ENCODE peak calls at places on chromosomes 5 and 9, in four cellular contexts. U is small intestine; S is uterus; N is effector memory CD4-positive, alpha-beta T cell. G is an unnamed sample.

GRCh38 chr9:138067594-138068367 is 190.2 kb downstream of the CACNA1B start:
- DNase-seq in N (no peak), U (no peak), S (no peak), G (no peak)

GRCh38 chr5:5351288-5352089 is 71.0 kb upstream of the ICE1 start:
- DNase-seq in N (no peak), U (no peak), S (no peak), G (no peak)

GRCh38 chr5:61966558-61966957 is 339.4 kb upstream of the KIF2A start:
- DNase-seq in S (no peak), U (peak; percentile 25), N (no peak), G (no peak)

GRCh38 chr5:37086466-37087178 is 162.6 kb downstream of the CPLANE1 start:
- DNase-seq in U (peak; percentile 85), N (no peak), S (no peak), G (no peak)

GRCh38 chr5:151037561-151038291 is 17.3 kb downstream of the GPX3 start:
- DNase-seq in U (no peak), S (peak; percentile 71), N (no peak), G (no peak)

GRCh38 chr9:76403352-76403751 is 9.1 kb upstream of the RFK start:
- DNase-seq in N (no peak), S (no peak), U (peak; percentile 82), G (no peak)

GRCh38 chr5:10661401-10661800 is 97.5 kb downstream of the ANKRD33B start:
- DNase-seq in S (no peak), N (no peak), U (no peak), G (no peak)

GRCh38 chr9:82346040-82346439 is 357.5 kb downstream of the SPATA31D1 start:
- DNase-seq in U (no peak), N (no peak), S (no peak), G (no peak)

GRCh38 chr5:151811593-151812321 is 40.0 kb downstream of the G3BP1 start:
- DNase-seq in N (no peak), S (peak; percentile 36), U (no peak), G (no peak)

GRCh38 chr5:26847041-26847736 is 191.2 kb downstream of the CDH9 start:
- DNase-seq in S (no peak), N (no peak), U (no peak), G (no peak)

GRCh38 chr5:113214026-113214425 is 220.8 kb downstream of the TSSK1B start:
- DNase-seq in U (no peak), N (no peak), S (no peak), G (no peak)

GRCh38 chr9:7174301-7174700 is 416.5 kb downstream of the KDM4C start:
- DNase-seq in N (no peak), U (no peak), S (no peak), G (no peak)

GRCh38 chr5:138212828-138213160 is 329 bp downstream of the CDC23 start:
- DNase-seq in U (no peak), N (no peak), S (no peak), G (no peak)

GRCh38 chr5:115850771-115851416 is 9.2 kb downstream of the AP3S1 start:
- DNase-seq in U (no peak), S (no peak), N (no peak), G (no peak)

GRCh38 chr9:73172811-73173210 is 21.1 kb downstream of the ANXA1 start:
- DNase-seq in U (peak; percentile 65), N (no peak), S (no peak), G (no peak)

GRCh38 chr9:127384016-127384730 is 12.8 kb upstream of the SLC2A8 start:
- DNase-seq in U (no peak), N (no peak), S (peak; percentile 7), G (no peak)

GRCh38 chr9:4762889-4763521 is 22.0 kb upstream of the AK3 start:
- DNase-seq in N (no peak), S (peak; percentile 43), U (peak; percentile 59), G (peak; percentile 63)

GRCh38 chr9:121819511-121820231 is 168.2 kb downstream of the DAB2IP start:
- DNase-seq in U (peak; percentile 20), S (no peak), N (no peak), G (no peak)

GRCh38 chr5:32538031-32538547 is 47.3 kb upstream of the SUB1 start:
- DNase-seq in N (peak; percentile 20), U (no peak), S (no peak), G (no peak)

GRCh38 chr5:92810036-92810435 is 771.0 kb downstream of the NR2F1-AS1 start:
- DNase-seq in U (no peak), N (no peak), S (no peak), G (no peak)

GRCh38 chr9:27151693-27152397 is 42.8 kb downstream of the TEK start:
- DNase-seq in N (no peak), S (no peak), U (no peak), G (no peak)

GRCh38 chr9:98642661-98643312 is 65.9 kb downstream of the GABBR2 start:
- DNase-seq in N (no peak), U (no peak), S (no peak), G (no peak)

GRCh38 chr5:20305463-20305862 is 317.5 kb upstream of the CDH18 start:
- DNase-seq in U (no peak), S (no peak), N (no peak), G (no peak)

GRCh38 chr5:133820516-133820915 is 147.9 kb downstream of the C5orf15 start:
- DNase-seq in N (no peak), S (no peak), U (no peak), G (no peak)

GRCh38 chr9:36144322-36145206 is 8.0 kb downstream of the GLIPR2 start:
- DNase-seq in U (no peak), S (no peak), N (no peak), G (no peak)
- H3K27ac ChIP-seq in U (peak overlapping the region; percentile 15), S (peak overlapping the region; percentile 91), N (peak overlapping the region; percentile 71), G (no peak overlapping the region)

GRCh38 chr5:39197556-39197955 is 21.8 kb downstream of the FYB1 start:
- DNase-seq in N (peak; percentile 57), U (no peak), S (no peak), G (no peak)

GRCh38 chr5:39201160-39201794 is 18.1 kb downstream of the FYB1 start:
- DNase-seq in N (no peak), S (no peak), U (no peak), G (no peak)

GRCh38 chr5:39200081-39200480 is 19.3 kb downstream of the FYB1 start:
- DNase-seq in S (no peak), N (no peak), U (no peak), G (no peak)

GRCh38 chr5:39198080-39198479 is 21.3 kb downstream of the FYB1 start:
- DNase-seq in U (peak; percentile 72), N (no peak), S (no peak), G (no peak)

GRCh38 chr5:39199335-39199734 is 20.0 kb downstream of the FYB1 start:
- DNase-seq in S (no peak), U (no peak), N (no peak), G (no peak)
- H3K4me3 ChIP-seq in S (no peak overlapping the region), U (no peak overlapping the region), N (peak overlapping the region; percentile 58), G (no peak overlapping the region)

GRCh38 chr9:96164268-96164683 is 137.7 kb downstream of the HSD17B3 start:
- DNase-seq in U (no peak), S (no peak), N (no peak), G (no peak)

GRCh38 chr9:96160866-96161265 is 141.1 kb downstream of the HSD17B3 start:
- DNase-seq in N (no peak), S (no peak), U (no peak), G (no peak)

GRCh38 chr9:96161819-96162218 is 140.2 kb downstream of the HSD17B3 start:
- DNase-seq in S (no peak), U (no peak), N (no peak), G (no peak)

GRCh38 chr9:96163141-96163540 is 138.8 kb downstream of the HSD17B3 start:
- DNase-seq in N (no peak), U (no peak), S (no peak), G (no peak)

GRCh38 chr9:96163712-96164111 is 138.3 kb downstream of the HSD17B3 start:
- DNase-seq in S (no peak), N (no peak), U (no peak), G (no peak)
- H3K27ac ChIP-seq in S (no peak overlapping the region), N (no peak overlapping the region), U (no peak overlapping the region), G (no peak overlapping the region)

GRCh38 chr5:160991205-160991604 is 139.2 kb upstream of the ATP10B start:
- DNase-seq in N (no peak), S (no peak), U (no peak), G (no peak)
- H3K4me3 ChIP-seq in N (no peak overlapping the region), S (no peak overlapping the region), U (no peak overlapping the region), G (no peak overlapping the region)

GRCh38 chr5:166073921-166074838 is 2217.3 kb upstream of the WWC1 start:
- DNase-seq in N (no peak), S (no peak), U (no peak), G (no peak)
- H3K27ac ChIP-seq in N (no peak overlapping the region), S (no peak overlapping the region), U (no peak overlapping the region), G (no peak overlapping the region)

DNA sequence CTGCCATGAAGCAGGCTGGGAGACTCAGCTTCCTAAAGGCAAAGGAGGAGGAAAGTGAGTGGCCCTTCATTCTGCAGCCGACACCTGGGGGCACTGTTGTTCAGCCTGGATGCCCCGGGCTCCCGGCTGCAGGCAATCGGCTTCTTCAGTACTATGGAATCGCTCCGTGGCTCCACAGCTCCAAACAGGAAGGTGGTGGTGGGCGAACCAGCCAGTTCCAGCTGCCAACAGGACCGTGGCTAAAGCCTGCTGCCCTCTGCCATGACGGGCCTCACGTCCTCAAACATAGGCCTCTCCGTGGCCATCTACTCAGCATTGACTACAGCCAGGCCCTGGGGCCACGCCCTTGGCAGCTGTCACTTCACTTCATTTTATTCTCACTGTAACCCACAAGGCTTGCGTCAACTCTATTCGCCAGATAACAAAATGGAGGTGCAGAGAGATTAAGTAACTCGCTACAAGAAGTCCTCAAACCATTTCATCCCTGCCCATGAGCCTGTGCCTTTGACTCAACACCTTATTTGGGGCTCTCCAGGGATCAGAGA is 38.1 kb downstream of the PAX5 start:
- DNase-seq in N (peak; percentile 30), S (no peak), U (peak; percentile 67), G (no peak)
- H3K4me3 ChIP-seq in N (no peak overlapping the region), S (no peak overlapping the region), U (no peak overlapping the region), G (no peak overlapping the region)

DNA sequence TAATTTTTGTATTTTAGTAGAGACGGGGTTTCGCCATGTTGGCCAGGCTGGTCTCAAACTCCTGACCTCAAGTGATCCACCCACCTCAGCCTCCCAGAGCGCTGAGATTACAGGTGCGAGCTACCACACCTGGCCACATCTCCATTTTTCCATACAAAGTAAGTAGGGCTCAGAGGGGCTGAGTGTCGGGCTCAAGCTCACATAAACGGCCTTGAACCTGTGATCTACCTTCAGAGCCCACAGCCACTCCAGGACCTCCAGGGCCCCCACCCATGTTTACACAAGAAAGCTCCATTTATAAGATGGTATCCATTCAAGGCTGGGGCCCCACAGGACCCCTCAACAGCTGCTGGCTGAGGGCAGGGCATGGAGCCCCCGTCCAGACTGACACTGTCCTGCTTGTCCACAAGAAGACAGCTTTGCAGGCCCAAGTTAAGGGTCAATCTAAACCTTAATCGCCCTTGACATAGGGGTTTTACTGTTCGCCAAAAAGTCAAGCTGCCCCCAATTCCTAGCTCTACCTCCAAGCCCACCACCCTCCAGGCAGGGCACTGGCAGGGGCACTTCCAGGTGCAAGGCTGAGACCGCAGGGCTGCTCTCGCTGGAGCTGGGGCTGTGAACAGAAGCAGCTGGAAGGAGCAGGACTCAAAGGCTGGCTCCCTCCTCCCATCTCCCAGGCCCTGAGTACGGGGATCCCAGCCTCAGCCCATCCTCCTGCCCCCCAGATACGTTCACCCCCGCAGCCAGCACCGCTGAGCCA is 18.9 kb downstream of the FAM78A start:
- DNase-seq in U (no peak), N (no peak), S (no peak), G (no peak)
- H3K27ac ChIP-seq in U (no peak overlapping the region), N (peak overlapping the region; percentile 76), S (no peak overlapping the region), G (peak overlapping the region; percentile 98)